ENCODE peak calls at places on chromosomes 12 and 14, in five cellular contexts. S, C, P, Z and M are unnamed samples.

GRCh38 chr12:11727133-11727664 is 77.7 kb downstream of the ETV6 start:
- DNase-seq in S (no peak), C (no peak), P (no peak), Z (no peak), M (no peak)

GRCh38 chr12:2307550-2307949 is 254.8 kb downstream of the CACNA1C start:
- DNase-seq in S (peak; percentile 28), C (no peak), P (no peak), Z (no peak), M (no peak)

GRCh38 chr14:66069830-66070541 is 416.2 kb upstream of the CCDC196 start:
- DNase-seq in S (no peak), C (no peak), P (no peak), Z (no peak), M (no peak)

GRCh38 chr12:121811434-121812319 is 7.9 kb downstream of the SETD1B start:
- DNase-seq in S (peak; percentile 92), C (peak; percentile 68), P (peak; percentile 87), Z (peak; percentile 73), M (peak; percentile 79)

GRCh38 chr12:66398931-66399625 is 96.8 kb downstream of the HELB start:
- DNase-seq in S (no peak), C (no peak), P (no peak), Z (no peak), M (no peak)

GRCh38 chr12:108328420-108328819 is 10.7 kb downstream of the CMKLR1 start:
- DNase-seq in S (no peak), C (no peak), P (no peak), Z (no peak), M (no peak)

GRCh38 chr12:58954002-58954401 is 33.7 kb upstream of the LRIG3 start:
- DNase-seq in S (no peak), C (no peak), P (no peak), Z (no peak), M (no peak)

GRCh38 chr12:7935773-7936581 is at the start of gene SLC2A3:
- DNase-seq in S (peak; percentile 90), C (peak; percentile 59), P (peak; percentile 75), Z (peak; percentile 63), M (peak; percentile 56)

GRCh38 chr12:14057895-14058294 is 76.5 kb upstream of the GRIN2B start:
- DNase-seq in S (no peak), C (no peak), P (no peak), Z (no peak), M (no peak)

GRCh38 chr12:56042430-56043203 is 899 bp downstream of the RPS26 start:
- DNase-seq in S (no peak), C (no peak), P (no peak), Z (peak; percentile 33), M (no peak)

GRCh38 chr14:51458563-51458955 is 193.2 kb upstream of the FRMD6 start:
- DNase-seq in S (no peak), C (no peak), P (no peak), Z (no peak), M (no peak)

GRCh38 chr12:23564454-23564853 is 385.0 kb downstream of the SOX5 start:
- DNase-seq in S (no peak), C (no peak), P (no peak), Z (no peak), M (no peak)

GRCh38 chr14:49935526-49935925 is 42.6 kb downstream of the ARF6 start:
- DNase-seq in S (no peak), C (no peak), P (no peak), Z (no peak), M (no peak)

DNA sequence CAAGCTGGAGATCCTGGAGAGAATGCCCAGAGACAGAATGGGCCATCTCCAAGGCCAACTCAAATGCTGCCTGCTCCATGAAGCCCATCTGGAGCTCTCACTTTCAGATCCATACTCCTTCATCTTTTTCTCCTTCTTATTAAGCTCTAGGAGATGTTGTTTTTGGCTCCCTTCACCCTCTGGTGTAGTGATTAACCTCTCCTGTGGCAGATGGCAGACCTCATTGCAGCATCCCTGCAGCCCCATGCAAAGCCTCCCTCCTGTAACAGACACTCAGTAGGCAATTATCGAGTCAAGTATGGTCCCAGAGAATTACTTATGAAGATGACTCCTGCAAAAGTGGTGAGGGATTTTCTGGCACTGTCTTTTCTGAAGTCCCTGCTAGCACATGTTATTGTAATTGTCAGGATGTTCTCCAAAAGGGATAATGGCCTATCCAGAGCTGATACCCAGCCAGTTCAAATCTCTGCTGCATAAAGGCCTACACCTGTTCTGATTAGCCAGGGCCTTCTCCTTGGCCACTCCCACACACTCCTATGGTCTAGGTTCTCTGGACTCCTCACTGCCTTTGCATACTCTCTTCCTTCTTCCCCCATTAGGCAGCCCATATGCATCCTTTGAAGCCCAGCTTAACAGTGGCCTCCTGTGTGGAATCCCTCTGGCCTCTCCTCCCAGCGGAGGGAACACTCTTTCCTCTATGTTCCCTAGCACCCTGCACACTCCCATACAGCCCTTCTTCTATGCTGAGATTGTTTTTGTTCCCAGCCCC is 43.7 kb upstream of the MDM1 start:
- DNase-seq in S (no peak), C (no peak), P (no peak), Z (no peak), M (no peak)
- H3K4me1 ChIP-seq in S (peaks cover 16% of the 10 kb centered on the region), C (peaks cover 25% of the 10 kb centered on the region), P (no peaks in the 10 kb centered on the region), Z (peaks cover 4% of the 10 kb centered on the region), M (no peaks in the 10 kb centered on the region)

DNA sequence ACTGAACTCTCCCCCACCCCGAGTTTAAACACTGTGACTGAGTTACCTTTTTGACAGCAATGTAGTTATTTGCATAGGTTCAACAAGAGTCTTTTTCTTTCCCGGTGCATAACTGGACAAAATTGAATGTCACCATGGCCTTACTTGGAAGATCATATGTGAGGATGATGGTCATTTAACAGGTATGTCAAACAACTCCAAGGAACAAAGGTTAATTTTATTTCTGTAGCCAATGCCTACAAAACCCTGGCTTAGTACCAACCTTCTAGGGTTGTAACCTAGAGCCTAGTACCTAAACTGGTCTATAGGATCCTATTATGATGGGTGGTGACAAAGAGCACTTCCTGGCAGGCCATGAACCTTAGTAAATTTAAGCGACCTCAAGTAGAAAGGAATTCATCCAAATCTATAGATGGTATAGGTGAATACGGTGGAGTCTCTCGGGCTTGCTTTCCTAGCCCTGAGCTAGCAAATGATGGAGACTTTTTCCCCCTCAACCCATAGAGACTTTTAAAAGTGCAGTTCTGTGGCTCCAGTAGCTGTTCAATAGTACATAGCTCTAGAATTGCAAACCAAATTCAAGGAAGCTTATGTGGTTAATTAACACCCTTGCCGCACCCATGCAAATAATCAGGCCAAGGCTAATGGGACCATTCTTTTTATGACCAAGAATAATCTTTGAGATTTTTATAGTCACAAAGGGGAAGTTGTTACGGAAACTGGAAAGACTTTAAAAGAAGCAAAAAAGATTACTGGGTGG is 89.0 kb downstream of the SLC38A1 start:
- DNase-seq in S (no peak), C (no peak), P (no peak), Z (peak; percentile 66), M (no peak)
- H3K4me1 ChIP-seq in S (peaks cover 6% of the 10 kb centered on the region), C (peaks cover 35% of the 10 kb centered on the region), P (no peaks in the 10 kb centered on the region), Z (no peaks in the 10 kb centered on the region), M (no peaks in the 10 kb centered on the region)

GRCh38 chr14:75184039-75184438 is 7.6 kb upstream of the TMED10 start:
- DNase-seq in S (no peak), C (no peak), P (no peak), Z (peak; percentile 53), M (no peak)

GRCh38 chr14:75183225-75183624 is 6.8 kb upstream of the TMED10 start:
- DNase-seq in S (no peak), C (no peak), P (no peak), Z (no peak), M (no peak)

GRCh38 chr14:75181426-75182062 is 5.1 kb upstream of the TMED10 start:
- DNase-seq in S (no peak), C (no peak), P (no peak), Z (no peak), M (no peak)

GRCh38 chr14:75184447-75184846 is 8.0 kb upstream of the TMED10 start:
- DNase-seq in S (no peak), C (no peak), P (no peak), Z (no peak), M (no peak)

GRCh38 chr14:75182820-75183219 is 6.4 kb upstream of the TMED10 start:
- DNase-seq in S (no peak), C (no peak), P (no peak), Z (no peak), M (no peak)
- H3K4me1 ChIP-seq in S (no peaks in the 10 kb centered on the region), C (no peaks in the 10 kb centered on the region), P (no peaks in the 10 kb centered on the region), Z (peaks cover 7% of the 10 kb centered on the region), M (no peaks in the 10 kb centered on the region)

GRCh38 chr12:32536000-32536345 is 136.6 kb downstream of the FGD4 start:
- DNase-seq in S (no peak), C (no peak), P (no peak), Z (no peak), M (no peak)
- H3K4me1 ChIP-seq in S (peaks cover 52% of the 10 kb centered on the region), C (no peaks in the 10 kb centered on the region), P (no peaks in the 10 kb centered on the region), Z (peaks cover 13% of the 10 kb centered on the region), M (peaks cover 5% of the 10 kb centered on the region)

DNA sequence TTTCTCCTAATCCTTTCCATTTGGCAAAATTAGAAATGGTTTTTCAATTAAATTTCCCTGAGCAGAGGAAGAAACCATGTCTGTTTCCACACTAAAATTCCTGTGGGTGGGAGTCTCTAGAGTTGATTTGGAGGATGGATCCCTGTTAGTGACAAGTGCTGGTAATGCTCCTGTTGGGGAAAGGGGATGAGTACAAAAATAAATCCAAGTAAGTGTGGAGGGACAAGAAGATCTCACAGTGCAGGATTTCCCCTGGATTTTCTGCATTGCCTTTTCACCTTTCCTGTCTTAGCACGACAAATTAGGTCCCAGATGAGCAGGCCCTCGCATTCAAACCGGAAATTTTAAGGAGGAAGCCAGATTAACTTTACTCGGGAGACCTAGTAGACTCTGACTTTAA is 107.5 kb downstream of the DAD1 start:
- DNase-seq in S (no peak), C (no peak), P (no peak), Z (no peak), M (no peak)
- H3K4me1 ChIP-seq in S (peaks cover 37% of the 10 kb centered on the region), C (no peaks in the 10 kb centered on the region), P (no peaks in the 10 kb centered on the region), Z (no peaks in the 10 kb centered on the region), M (peaks cover 6% of the 10 kb centered on the region)

GRCh38 chr12:88503344-88503743 is 76.9 kb downstream of the KITLG start:
- DNase-seq in S (peak; percentile 14), C (no peak), P (no peak), Z (no peak), M (no peak)
- H3K4me1 ChIP-seq in S (peaks cover 12% of the 10 kb centered on the region), C (no peaks in the 10 kb centered on the region), P (no peaks in the 10 kb centered on the region), Z (no peaks in the 10 kb centered on the region), M (no peaks in the 10 kb centered on the region)